ENCODE peak calls at places on chromosomes 6 and 20, in eight cellular contexts. T is hepatocyte, C is neural progenitor cell, V is GM23248, R is GM23338, S is HCT116, O is MM.1S, B is OCI-LY7. N is an unnamed sample.
A peak's percentile ranks its signal among the peaks of the same experiment; 100 is the strongest.

GRCh38 chr6:57173886-57174510 is 1.9 kb downstream of the BAG2 start:
- DNase-seq in T (peak; percentile 35), C (peak; percentile 47), V (peak; percentile 84), R (peak; percentile 60), S (peak; percentile 36), O (no peak), B (no peak), N (peak; percentile 77)

GRCh38 chr6:63307581-63308246 is 12.1 kb downstream of the LGSN start:
- DNase-seq in T (peak; percentile 46), C (peak; percentile 55), V (peak; percentile 75), R (peak; percentile 66), S (peak; percentile 47), O (peak; percentile 46), B (peak; percentile 54), N (peak; percentile 72)

GRCh38 chr6:123888779-123889513 is 85.3 kb downstream of the NKAIN2 start:
- DNase-seq in T (no peak), C (no peak), V (no peak), R (no peak), S (no peak), O (peak; percentile 69), B (no peak), N (no peak)

GRCh38 chr20:57653546-57653900 is 33.3 kb upstream of the ZBP1 start:
- DNase-seq in T (peak; percentile 3), C (no peak), V (no peak), R (no peak), S (no peak), O (no peak), B (no peak), N (no peak)

GRCh38 chr6:165487950-165488349 is 175.1 kb downstream of the PDE10A start:
- DNase-seq in T (no peak), C (no peak), V (no peak), R (no peak), S (no peak), O (no peak), B (no peak), N (peak; percentile 18)

GRCh38 chr20:50561379-50562078 is 51.3 kb downstream of the PTPN1 start:
- DNase-seq in T (peak; percentile 85), C (no peak), V (peak; percentile 96), R (no peak), S (peak; percentile 95), O (no peak), B (no peak), N (peak; percentile 99)

GRCh38 chr6:32968770-32969684 is 633 bp downstream of the BRD2 start:
- DNase-seq in T (peak; percentile 92), C (peak; percentile 93), V (peak; percentile 91), R (peak; percentile 98), S (peak; percentile 57), O (peak; percentile 75), B (peak; percentile 87), N (peak; percentile 73)

GRCh38 chr6:15493437-15494168 is 169.2 kb downstream of the DTNBP1 start:
- DNase-seq in T (no peak), C (peak; percentile 40), V (peak; percentile 47), R (peak; percentile 73), S (no peak), O (no peak), B (no peak), N (no peak)

GRCh38 chr6:5730586-5731263 is 276.0 kb downstream of the NRN1 start:
- DNase-seq in T (no peak), C (no peak), V (peak; percentile 67), R (no peak), S (no peak), O (no peak), B (no peak), N (no peak)

GRCh38 chr20:50930139-50931047 is 844 bp downstream of the ADNP start:
- DNase-seq in T (peak; percentile 62), C (peak; percentile 64), V (peak; percentile 64), R (no peak), S (no peak), O (peak; percentile 28), B (peak; percentile 53), N (no peak)

GRCh38 chr6:116327803-116328527 is 42.8 kb upstream of the DSE start:
- DNase-seq in T (no peak), C (no peak), V (no peak), R (peak; percentile 81), S (no peak), O (no peak), B (no peak), N (no peak)

DNA sequence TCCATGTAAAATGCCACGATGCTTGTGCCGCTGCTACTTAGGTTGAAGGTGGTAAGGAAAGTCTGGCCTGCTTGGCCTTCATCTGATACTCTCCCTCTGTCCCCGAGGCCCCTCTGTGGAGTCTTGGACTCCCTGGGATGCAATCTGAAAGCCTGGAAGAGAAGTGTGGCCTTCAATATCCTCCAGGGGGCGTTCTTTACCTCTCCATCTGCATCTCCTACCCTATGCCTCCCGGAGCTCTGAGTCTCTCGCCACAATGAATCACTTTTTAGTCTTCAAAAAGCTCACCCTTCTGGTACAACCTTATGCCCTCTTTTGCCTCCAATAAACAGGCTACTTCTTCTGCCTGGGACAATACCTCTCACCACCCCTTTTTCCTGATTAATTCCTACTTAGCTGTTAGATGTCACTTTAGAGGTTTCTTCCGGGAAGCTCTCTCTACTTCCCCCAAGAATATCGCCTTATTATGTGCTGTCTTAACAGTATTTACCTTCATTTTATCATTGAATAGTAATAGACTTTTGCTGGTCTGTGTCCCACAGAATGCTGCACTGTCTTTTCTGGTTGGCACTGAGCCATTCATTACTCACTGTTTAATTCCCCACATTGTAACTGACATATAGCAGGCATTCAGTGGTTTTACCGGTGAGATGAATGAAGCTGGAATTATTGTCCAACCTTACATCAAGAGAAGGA is 13.9 kb upstream of the ATG5 start:
- DNase-seq in T (peak; percentile 87), C (peak; percentile 82), V (peak; percentile 91), R (peak; percentile 93), S (peak; percentile 57), O (peak; percentile 40), B (peak; percentile 65), N (peak; percentile 82)
- TF ChIP-seq EZH2phosphoT487 in T (no peak), C (no peak), V (no peak), R (no peak), S (no peak), O (no peak), B (no peak), N (no peak)

GRCh38 chr20:35060168-35060567 is 32.4 kb downstream of the TRPC4AP start:
- DNase-seq in T (no peak), C (no peak), V (no peak), R (no peak), S (no peak), O (no peak), B (no peak), N (no peak)

GRCh38 chr20:35059612-35060011 is 33.0 kb downstream of the TRPC4AP start:
- DNase-seq in T (no peak), C (no peak), V (no peak), R (no peak), S (no peak), O (no peak), B (no peak), N (no peak)

GRCh38 chr20:35059110-35059509 is 33.5 kb downstream of the TRPC4AP start:
- DNase-seq in T (no peak), C (no peak), V (no peak), R (no peak), S (no peak), O (no peak), B (no peak), N (no peak)

GRCh38 chr20:35055445-35056276 is 36.9 kb downstream of the TRPC4AP start:
- DNase-seq in T (no peak), C (no peak), V (peak; percentile 75), R (no peak), S (no peak), O (peak; percentile 19), B (no peak), N (no peak)

DNA sequence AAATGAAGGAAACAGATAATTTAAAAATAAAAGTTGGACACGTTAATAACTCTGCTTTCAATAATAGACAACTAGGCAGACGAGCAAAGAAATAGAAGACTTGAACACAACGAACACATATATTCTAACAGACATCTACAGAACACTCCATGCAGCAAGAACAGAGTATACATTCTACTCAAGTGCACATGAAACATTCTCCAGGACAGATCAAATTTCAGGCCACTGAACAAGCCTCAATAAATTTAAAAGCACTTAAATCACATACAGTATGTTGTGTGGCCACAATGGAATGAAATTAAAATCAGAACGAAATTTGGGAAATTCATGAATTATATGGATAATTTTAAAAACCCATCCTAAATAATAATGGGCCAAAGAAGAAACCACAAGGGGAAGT is 34.4 kb downstream of the TRPC4AP start:
- DNase-seq in T (no peak), C (no peak), V (no peak), R (no peak), S (no peak), O (no peak), B (no peak), N (no peak)
- H2AFZ ChIP-seq in T (no peak overlapping the region), C (no peak overlapping the region), V (no peak overlapping the region), R (no peak overlapping the region), S (no peak overlapping the region), O (no peak overlapping the region), B (no peak overlapping the region), N (no peak overlapping the region)

GRCh38 chr6:70675822-70676221 is 8.1 kb downstream of the SMAP1 start:
- DNase-seq in T (no peak), C (no peak), V (no peak), R (no peak), S (no peak), O (no peak), B (no peak), N (peak; percentile 6)

GRCh38 chr6:70673601-70674000 is 5.9 kb downstream of the SMAP1 start:
- DNase-seq in T (no peak), C (no peak), V (peak; percentile 51), R (peak; percentile 33), S (no peak), O (peak; percentile 29), B (no peak), N (peak; percentile 21)

GRCh38 chr6:70672549-70672948 is 4.9 kb downstream of the SMAP1 start:
- DNase-seq in T (no peak), C (no peak), V (no peak), R (no peak), S (no peak), O (no peak), B (no peak), N (no peak)

GRCh38 chr6:70676821-70677220 is 9.1 kb downstream of the SMAP1 start:
- DNase-seq in T (no peak), C (no peak), V (no peak), R (no peak), S (no peak), O (no peak), B (no peak), N (peak; percentile 49)

GRCh38 chr6:70673054-70673453 is 5.4 kb downstream of the SMAP1 start:
- DNase-seq in T (no peak), C (no peak), V (no peak), R (peak; percentile 30), S (no peak), O (no peak), B (no peak), N (no peak)
- H3K4me2 ChIP-seq in T (no peak overlapping the region), C (no peak overlapping the region), V (no peak overlapping the region), R (no peak overlapping the region), S (no peak overlapping the region), O (no peak overlapping the region), B (no peak overlapping the region), N (no peak overlapping the region)

DNA sequence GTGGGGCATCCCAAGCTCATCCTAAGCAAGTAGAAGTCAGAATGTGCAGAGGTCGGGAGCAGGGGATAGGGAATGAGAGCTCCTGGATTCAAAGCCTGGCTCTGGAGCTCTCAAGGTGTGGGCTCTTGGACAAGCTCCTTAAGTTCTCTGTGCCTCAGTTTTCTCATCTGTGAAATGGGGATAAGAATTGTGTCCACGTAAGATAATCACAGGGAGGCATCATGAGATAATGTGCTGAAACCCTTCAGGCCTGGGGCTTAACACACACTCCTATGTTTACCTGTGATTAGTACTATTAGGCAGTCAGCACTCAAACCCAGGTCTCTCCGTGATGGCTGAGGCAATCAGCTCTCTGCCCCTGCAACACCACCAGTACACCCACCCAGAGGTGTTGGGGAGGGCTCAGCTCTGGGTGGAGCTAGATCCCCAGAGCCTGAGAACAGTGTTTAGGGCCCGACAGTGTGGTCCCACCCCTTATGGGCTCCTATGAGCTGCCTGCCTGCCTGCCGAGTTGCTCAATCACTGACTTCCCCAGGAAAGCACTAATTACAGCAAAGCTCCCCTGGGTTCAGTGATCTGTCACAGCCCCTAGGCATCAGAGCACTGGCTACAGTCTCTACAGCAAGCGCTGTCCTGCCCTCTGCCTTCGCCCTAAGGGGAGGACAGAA is 6.3 kb upstream of the SIRPA start:
- DNase-seq in T (peak; percentile 45), C (peak; percentile 43), V (peak; percentile 53), R (no peak), S (no peak), O (no peak), B (no peak), N (no peak)
- TF ChIP-seq EZH2phosphoT487 in T (no peak), C (no peak), V (no peak), R (no peak), S (no peak), O (no peak), B (no peak), N (no peak)

N was measured in PC-3.